ENCODE peak calls at places on chromosomes 12 and 14, in nine cellular contexts. Y is astrocyte of the spinal cord, X is neural progenitor cell, N is GM12878, W is GM23338, R is HCT116, C is body of pancreas, T is Panc1, D is fibroblast of lung. U is an unnamed sample.

GRCh38 chr14:29712586-29712985 is 215.1 kb downstream of the PRKD1 start:
- DNase-seq in X (no peak), C (no peak), D (no peak), W (no peak), N (no peak), R (no peak), Y (no peak), T (no peak), U (no peak)

GRCh38 chr14:64680013-64680674 is 24.1 kb upstream of the PLEKHG3 start:
- DNase-seq in X (no peak), D (no peak), T (no peak), C (no peak), N (no peak), R (no peak), W (no peak), Y (no peak), U (no peak)

GRCh38 chr12:51997156-51997555 is 9.6 kb upstream of the TAMALIN start:
- DNase-seq in Y (no peak), D (no peak), R (no peak), T (no peak), X (no peak), N (no peak), C (no peak), W (no peak), U (no peak)

GRCh38 chr12:12903642-12904609 is 12.6 kb downstream of the GPRC5A start:
- DNase-seq in D (no peak), T (no peak), X (no peak), Y (no peak), W (no peak), R (peak), C (no peak), N (no peak), U (no peak)

GRCh38 chr12:128794661-128795529 is 28.9 kb downstream of the SLC15A4 start:
- DNase-seq in C (no peak), T (no peak), D (no peak), Y (no peak), R (no peak), X (no peak), N (no peak), W (no peak), U (no peak)

GRCh38 chr14:68074765-68075381 is 255.3 kb downstream of the RAD51B start:
- DNase-seq in X (no peak), T (no peak), N (no peak), D (peak), C (no peak), Y (no peak), W (no peak), R (no peak), U (no peak)

GRCh38 chr12:84058136-84058535 is 854.5 kb downstream of the SLC6A15 start:
- DNase-seq in N (no peak), R (no peak), W (no peak), T (no peak), Y (no peak), X (peak), D (no peak), C (no peak), U (no peak)

GRCh38 chr14:72155379-72155993 is 223.3 kb downstream of the RGS6 start:
- DNase-seq in C (no peak), D (no peak), R (no peak), T (no peak), Y (no peak), W (no peak), N (peak), X (no peak), U (no peak)

GRCh38 chr14:84006643-84007137 is 1523.3 kb upstream of the FLRT2 start:
- DNase-seq in D (peak), W (peak), C (peak), R (no peak), N (no peak), Y (no peak), X (peak), T (no peak), U (no peak)

GRCh38 chr12:32756476-32757158 is 920 bp upstream of the YARS2 start:
- DNase-seq in Y (no peak), N (no peak), C (no peak), D (peak), T (no peak), X (peak), R (no peak), W (peak), U (no peak)

GRCh38 chr14:24848427-24848826 is 201.5 kb downstream of the STXBP6 start:
- DNase-seq in Y (peak), D (peak), R (no peak), C (no peak), T (no peak), N (no peak), W (no peak), X (no peak), U (no peak)

DNA sequence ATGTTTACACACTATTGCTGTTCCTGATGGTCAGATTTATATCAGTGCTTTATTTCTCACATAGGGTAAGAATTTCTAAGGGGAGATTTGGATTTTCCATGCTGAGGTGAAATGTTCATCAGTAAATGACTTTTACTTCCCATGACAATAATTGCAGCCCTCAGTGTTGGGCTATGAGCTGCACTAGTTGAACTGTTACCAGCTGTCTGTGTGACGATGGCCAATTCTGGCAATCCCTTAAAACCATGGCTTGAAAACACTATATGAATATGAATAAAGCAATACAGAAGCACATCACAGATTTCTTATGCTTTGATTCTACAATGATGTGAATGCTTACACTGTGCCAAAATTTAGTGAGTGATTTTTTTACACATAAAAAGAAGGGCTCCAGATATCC is 52.3 kb downstream of the SLC38A4 start:
- DNase-seq in Y (no peak), X (no peak), D (peak), N (no peak), W (no peak), C (no peak), T (no peak), R (no peak), U (no peak)
- TF ChIP-seq CTCF in Y (no peak), X (no peak), D (no peak), N (no peak), W (no peak), C (no peak), T (no peak), R (no peak), U (no peak)

GRCh38 chr12:121916719-121917118 is 1.7 kb upstream of the CFAP251 start:
- DNase-seq in C (peak), R (no peak), N (no peak), W (peak), Y (peak), X (peak), T (no peak), D (peak), U (no peak)

GRCh38 chr12:121915841-121916321 is 2.5 kb upstream of the CFAP251 start:
- DNase-seq in X (peak), R (no peak), W (no peak), N (no peak), Y (no peak), T (no peak), C (no peak), D (no peak), U (no peak)

GRCh38 chr12:121917950-121918678 is at the start of gene CFAP251:
- DNase-seq in N (peak), T (peak), X (peak), C (peak), R (peak), Y (peak), D (peak), W (peak), U (peak)

GRCh38 chr12:121921106-121921505 is 2.7 kb downstream of the CFAP251 start:
- DNase-seq in N (no peak), X (no peak), W (no peak), T (no peak), C (no peak), R (no peak), D (no peak), Y (no peak), U (no peak)

GRCh38 chr12:121918679-121919038 is 267 bp downstream of the CFAP251 start:
- DNase-seq in R (no peak), X (peak), C (no peak), N (no peak), T (no peak), D (no peak), W (peak), Y (no peak), U (no peak)
- TF ChIP-seq CTCF in R (no peak), X (no peak), C (no peak), N (no peak), T (no peak), D (no peak), W (no peak), Y (no peak), U (no peak)

GRCh38 chr12:30695327-30696102 is at the start of gene IPO8:
- DNase-seq in N (peak), R (peak), C (peak), T (peak), X (peak), D (peak), Y (peak), W (peak), U (peak)
- TF ChIP-seq CTCF in N (peak), R (peak), C (no peak), T (peak), X (peak), D (peak), Y (peak), W (no peak), U (no peak)

DNA sequence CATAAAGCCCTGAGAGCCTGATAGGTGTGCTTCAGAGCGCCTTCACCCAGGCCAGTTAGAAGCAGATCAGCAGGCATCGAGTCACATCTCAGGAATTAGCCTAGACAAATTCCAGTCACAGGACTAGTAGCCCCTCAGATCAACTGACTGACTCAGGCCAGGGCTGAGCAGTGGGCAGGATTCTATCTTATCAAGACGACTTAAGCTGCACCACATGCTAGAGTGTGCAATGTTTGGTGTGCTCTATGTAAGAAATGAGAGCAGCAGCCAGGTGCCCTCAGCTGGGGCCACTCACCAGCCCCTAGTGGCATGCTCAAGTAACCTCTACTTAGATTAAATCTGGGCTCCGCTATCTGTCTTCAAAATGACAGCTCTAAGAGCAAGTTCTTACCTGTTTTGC is 19.7 kb upstream of the NGB start:
- DNase-seq in D (no peak), C (no peak), X (no peak), W (peak), Y (no peak), N (no peak), T (no peak), R (no peak), U (no peak)
- TF ChIP-seq CTCF in D (no peak), C (no peak), X (peak), W (peak), Y (peak), N (no peak), T (no peak), R (peak), U (no peak)

DNA sequence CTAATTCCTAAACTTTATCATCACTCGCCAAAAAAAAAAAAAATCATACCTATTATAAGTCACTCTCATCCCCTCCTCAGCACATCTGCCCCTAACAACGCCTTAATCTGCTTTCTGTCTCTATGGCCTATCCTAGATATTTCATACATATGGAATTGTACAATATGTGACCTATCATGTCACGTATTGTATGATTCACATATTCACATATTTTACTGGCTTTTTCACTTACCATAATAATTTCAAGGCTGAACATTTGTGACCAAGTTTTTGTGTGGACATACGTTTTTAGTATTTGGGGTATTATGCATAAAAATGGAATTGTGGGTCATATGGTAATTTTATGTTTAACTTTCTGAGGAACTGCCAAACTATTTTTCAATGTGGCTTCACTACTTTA is 400.7 kb downstream of the DAD1 start:
- DNase-seq in R (no peak), C (no peak), Y (peak), W (no peak), X (no peak), D (peak), T (no peak), N (no peak), U (no peak)
- TF ChIP-seq CTCF in R (no peak), C (no peak), Y (no peak), W (no peak), X (no peak), D (no peak), T (no peak), N (no peak), U (no peak)

GRCh38 chr12:43942379-43942778 is 106.5 kb downstream of the TMEM117 start:
- DNase-seq in D (peak), T (no peak), N (no peak), C (no peak), Y (no peak), W (no peak), R (no peak), X (no peak), U (no peak)

GRCh38 chr12:43937947-43938346 is 102.1 kb downstream of the TMEM117 start:
- DNase-seq in X (no peak), Y (no peak), R (no peak), T (no peak), W (peak), D (peak), N (no peak), C (no peak), U (no peak)
- TF ChIP-seq CTCF in X (peak), Y (peak), R (peak), T (peak), W (peak), D (peak), N (peak), C (no peak), U (peak)

U was measured in CD14-positive monocyte.